ENCODE peak calls at places on chromosomes 12 and 14, in nine cellular contexts. J is IMR-90, M is tibial nerve, L is lower leg skin, R is pancreas, S is AG04449, I is fibroblast of pulmonary artery, K is cardiac fibroblast, P is psoas muscle. Q is an unnamed sample.

GRCh38 chr12:106137456-106138278 is 1.1 kb downstream of the NUAK1 start:
- DNase-seq in S (no peak), M (no peak), I (no peak), P (no peak), K (no peak), R (no peak), J (peak; percentile 15), L (no peak), Q (no peak)

GRCh38 chr14:51848120-51848519 is 12.3 kb upstream of the GNG2 start:
- DNase-seq in R (no peak), L (no peak), M (no peak), J (no peak), K (peak; percentile 57), I (no peak), P (no peak), S (no peak), Q (no peak)

GRCh38 chr12:4112734-4113396 is 160.7 kb upstream of the CCND2 start:
- DNase-seq in P (no peak), R (no peak), M (no peak), K (peak; percentile 15), I (no peak), J (peak; percentile 25), L (no peak), S (no peak), Q (no peak)

GRCh38 chr14:20706657-20707355 is 18.2 kb downstream of the ANG start:
- DNase-seq in L (no peak), R (no peak), K (no peak), J (no peak), M (no peak), S (no peak), I (peak; percentile 44), P (no peak), Q (no peak)

GRCh38 chr14:75437201-75438143 is 9.7 kb downstream of the JDP2 start:
- DNase-seq in L (no peak), J (no peak), I (no peak), S (no peak), P (no peak), M (no peak), K (no peak), R (no peak), Q (no peak)

GRCh38 chr14:60654303-60654925 is 5.1 kb upstream of the SIX1 start:
- DNase-seq in P (no peak), M (no peak), I (no peak), S (no peak), K (peak; percentile 22), R (no peak), L (no peak), J (peak; percentile 76), Q (peak; percentile 56)

GRCh38 chr12:93851245-93851665 is 174.1 kb downstream of the CRADD start:
- DNase-seq in R (no peak), J (no peak), K (no peak), M (no peak), S (no peak), L (no peak), I (no peak), P (no peak), Q (no peak)

GRCh38 chr14:45083622-45083978 is 316 bp upstream of the PRPF39 start:
- DNase-seq in R (no peak), L (no peak), K (no peak), S (no peak), M (no peak), J (no peak), I (no peak), P (no peak), Q (no peak)

GRCh38 chr12:48025281-48025680 is 21.0 kb upstream of the COL2A1 start:
- DNase-seq in I (no peak), K (no peak), S (no peak), J (no peak), M (no peak), L (no peak), R (no peak), P (no peak), Q (no peak)

GRCh38 chr12:48029401-48029770 is 25.1 kb upstream of the COL2A1 start:
- DNase-seq in S (no peak), K (no peak), L (no peak), P (no peak), M (no peak), J (no peak), I (no peak), R (no peak), Q (no peak)

GRCh38 chr12:48028541-48029400 is 24.5 kb upstream of the COL2A1 start:
- DNase-seq in J (no peak), I (no peak), K (no peak), P (no peak), R (no peak), L (no peak), S (no peak), M (no peak), Q (no peak)

GRCh38 chr12:48026081-48026827 is 22.0 kb upstream of the COL2A1 start:
- DNase-seq in S (no peak), K (no peak), I (no peak), P (no peak), M (no peak), J (no peak), L (no peak), R (no peak), Q (no peak)

DNA sequence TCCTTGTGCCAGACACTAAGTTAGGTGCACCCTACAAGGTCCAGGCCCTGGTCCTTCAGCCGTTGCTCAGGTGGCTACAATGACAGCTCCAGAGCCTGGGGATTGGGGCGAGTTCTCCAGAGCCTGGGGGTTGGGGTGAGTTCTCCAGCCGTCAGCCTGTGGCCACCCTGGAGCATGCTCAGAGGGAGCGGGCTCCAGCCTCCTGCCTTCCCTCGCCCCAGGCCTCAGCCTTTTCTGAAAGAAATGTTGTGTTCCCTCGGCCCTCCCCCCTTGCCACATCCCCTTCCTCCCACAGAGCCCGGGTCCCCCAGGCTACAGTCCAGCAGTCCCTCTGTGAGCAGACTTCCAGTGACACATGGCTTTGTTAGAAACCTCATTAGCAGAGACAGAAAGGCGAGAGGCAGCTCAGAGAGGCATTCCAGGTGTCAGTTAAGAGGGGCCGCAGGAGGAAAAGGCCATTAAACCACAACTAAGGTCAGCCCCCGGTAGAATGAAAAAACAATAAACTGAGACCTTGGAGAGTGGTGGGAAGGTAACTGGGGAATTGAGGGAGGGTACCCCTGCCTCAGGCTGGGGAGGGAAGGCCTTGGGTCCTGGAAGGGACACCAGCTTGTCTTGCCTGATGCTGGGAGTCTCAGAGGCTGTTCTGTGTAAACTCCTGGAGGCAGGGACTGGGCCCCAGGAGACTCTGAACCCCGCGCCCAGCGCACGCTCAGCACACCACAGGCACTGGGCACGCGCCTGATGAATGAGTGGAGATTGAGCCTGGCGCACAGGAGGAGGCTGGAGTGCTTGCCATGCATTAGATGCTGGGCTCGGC is 23.1 kb upstream of the COL2A1 start:
- DNase-seq in P (no peak), M (no peak), K (no peak), R (no peak), L (no peak), J (no peak), S (no peak), I (no peak), Q (no peak)
- TF ChIP-seq CTCF in P (no peak), M (no peak), K (no peak), R (no peak), L (no peak), J (no peak), S (no peak), I (no peak), Q (no peak)

DNA sequence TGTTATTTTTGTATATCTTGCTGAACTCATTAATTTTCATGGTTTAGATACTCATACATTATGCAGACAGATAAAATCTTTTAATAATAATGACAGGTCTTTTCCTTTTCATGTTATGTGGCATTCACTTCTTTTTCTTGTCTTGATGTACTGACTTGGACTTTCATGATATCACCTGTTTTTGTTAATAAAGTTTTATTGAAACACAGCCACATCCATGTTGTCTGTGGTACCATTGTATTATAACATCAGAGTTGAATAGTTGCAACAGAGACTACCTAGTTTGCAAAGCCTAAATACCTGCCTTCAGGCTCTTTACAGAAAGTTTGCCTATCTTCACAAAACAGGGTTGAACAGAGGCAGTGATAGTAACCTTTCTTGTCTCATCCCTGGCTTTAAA is 85.1 kb downstream of the RGS6 start:
- DNase-seq in J (no peak), L (no peak), R (no peak), K (no peak), M (no peak), I (no peak), P (no peak), S (no peak), Q (no peak)
- H3K4me3 ChIP-seq in J (no peak overlapping the region), L (no peak overlapping the region), R (no peak overlapping the region), K (no peak overlapping the region), M (no peak overlapping the region), I (no peak overlapping the region), P (no peak overlapping the region), S (no peak overlapping the region), Q (no peak overlapping the region)

GRCh38 chr14:24052656-24053547 is 1.1 kb downstream of the CARMIL3 start:
- DNase-seq in I (no peak), R (no peak), M (no peak), J (no peak), S (no peak), P (no peak), L (no peak), K (no peak), Q (no peak)

GRCh38 chr14:24054324-24054641 is 2.5 kb downstream of the CARMIL3 start:
- DNase-seq in R (no peak), K (no peak), I (no peak), J (no peak), M (no peak), S (no peak), P (no peak), L (no peak), Q (no peak)

GRCh38 chr14:24053548-24054323 is 1.9 kb downstream of the CARMIL3 start:
- DNase-seq in S (no peak), M (no peak), R (no peak), I (no peak), J (no peak), L (no peak), P (no peak), K (no peak), Q (no peak)

GRCh38 chr14:24051789-24052655 is at the start of gene CARMIL3:
- DNase-seq in S (no peak), J (peak; percentile 34), R (peak; percentile 62), K (peak; percentile 32), L (no peak), P (peak; percentile 78), M (no peak), I (peak; percentile 42), Q (peak; percentile 31)

GRCh38 chr14:24051162-24051788 is 534 bp upstream of the CARMIL3 start:
- DNase-seq in L (peak; percentile 43), J (no peak), M (no peak), P (no peak), S (no peak), K (no peak), I (no peak), R (no peak), Q (no peak)
- TF ChIP-seq CTCF in L (no peak), J (no peak), M (no peak), P (no peak), S (no peak), K (no peak), I (no peak), R (no peak), Q (no peak)

GRCh38 chr14:105421723-105422615 is 2.3 kb downstream of the MTA1 start:
- DNase-seq in S (no peak), L (no peak), R (no peak), K (no peak), I (no peak), J (no peak), M (no peak), P (peak; percentile 51), Q (no peak)

GRCh38 chr14:105424861-105425260 is 5.2 kb downstream of the MTA1 start:
- DNase-seq in J (no peak), L (no peak), R (no peak), K (no peak), I (no peak), M (no peak), S (no peak), P (no peak), Q (no peak)

GRCh38 chr14:105420976-105421674 is 1.5 kb downstream of the MTA1 start:
- DNase-seq in M (no peak), I (no peak), R (no peak), P (peak; percentile 59), K (no peak), L (no peak), J (no peak), S (no peak), Q (no peak)

GRCh38 chr14:105423488-105424195 is 4.0 kb downstream of the MTA1 start:
- DNase-seq in R (no peak), L (no peak), M (no peak), K (no peak), P (no peak), J (no peak), I (no peak), S (no peak), Q (no peak)

GRCh38 chr14:105422695-105423487 is 3.3 kb downstream of the MTA1 start:
- DNase-seq in I (no peak), P (no peak), M (no peak), S (no peak), L (no peak), K (no peak), J (no peak), R (no peak), Q (no peak)
- H3K4me3 ChIP-seq in I (no peak overlapping the region), P (no peak overlapping the region), M (no peak overlapping the region), S (no peak overlapping the region), L (no peak overlapping the region), K (no peak overlapping the region), J (no peak overlapping the region), R (no peak overlapping the region), Q (no peak overlapping the region)

Q was measured in astrocyte of the spinal cord.